ENCODE peak calls at places on chromosome 21, in four cellular contexts. R is GM23248, J is PC-3, O is OCI-LY7. K is an unnamed sample.

GRCh38 chr21:44444286-44444931 is 10.9 kb upstream of the LRRC3 start:
- DNase-seq in R (no peak), J (no peak), O (peak; percentile 10), K (no peak)

GRCh38 chr21:17578162-17578561 is 34.5 kb downstream of the BTG3 start:
- DNase-seq in R (no peak), J (no peak), O (no peak), K (no peak)

GRCh38 chr21:31647650-31648049 is 11.8 kb upstream of the SOD1 start:
- DNase-seq in R (no peak), J (no peak), O (peak; percentile 54), K (peak; percentile 42)

GRCh38 chr21:33022828-33023573 is 2.7 kb upstream of the OLIG2 start:
- DNase-seq in R (no peak), J (no peak), O (no peak), K (no peak)

GRCh38 chr21:20617130-20617529 is 381.1 kb upstream of the NCAM2 start:
- DNase-seq in R (no peak), J (no peak), O (no peak), K (no peak)

GRCh38 chr21:32001390-32001789 is 128.6 kb downstream of the HUNK start:
- DNase-seq in R (no peak), J (no peak), O (no peak), K (no peak)

GRCh38 chr21:23016617-23017016 is 2018.4 kb downstream of the NCAM2 start:
- DNase-seq in R (no peak), J (peak; percentile 62), O (no peak), K (peak; percentile 38)

GRCh38 chr21:30582850-30583249 is 7.3 kb downstream of the KRTAP22-2 start:
- DNase-seq in R (no peak), J (no peak), O (no peak), K (no peak)

GRCh38 chr21:43975469-43976098 is 36.5 kb upstream of the TRAPPC10 start:
- DNase-seq in R (peak; percentile 74), J (peak; percentile 78), O (peak; percentile 71), K (peak; percentile 86)

GRCh38 chr21:44900559-44901251 is 20.0 kb downstream of the ITGB2 start:
- DNase-seq in R (no peak), J (no peak), O (no peak), K (no peak)

GRCh38 chr21:29829514-29830255 is 110.1 kb downstream of the GRIK1 start:
- DNase-seq in R (no peak), J (no peak), O (no peak), K (no peak)

GRCh38 chr21:43717967-43718871 is 710 bp upstream of the PDXK start:
- DNase-seq in R (no peak), J (no peak), O (no peak), K (peak; percentile 24)

GRCh38 chr21:37808261-37808660 is 108.0 kb downstream of the KCNJ6 start:
- DNase-seq in R (peak; percentile 18), J (no peak), O (no peak), K (no peak)

GRCh38 chr21:43721225-43721605 is 2.3 kb downstream of the PDXK start:
- DNase-seq in R (no peak), J (no peak), O (no peak), K (no peak)

GRCh38 chr21:45067462-45068285 is 6.7 kb upstream of the ADARB1 start:
- DNase-seq in R (no peak), J (no peak), O (no peak), K (no peak)

GRCh38 chr21:33071878-33072306 is 2.0 kb downstream of the OLIG1 start:
- DNase-seq in R (peak; percentile 31), J (no peak), O (no peak), K (peak; percentile 66)

GRCh38 chr21:27647401-27647800 is 680.5 kb upstream of the ADAMTS5 start:
- DNase-seq in R (peak; percentile 9), J (no peak), O (no peak), K (no peak)

GRCh38 chr21:42744520-42745445 is 91.4 kb downstream of the PDE9A start:
- DNase-seq in R (no peak), J (no peak), O (no peak), K (no peak)

DNA sequence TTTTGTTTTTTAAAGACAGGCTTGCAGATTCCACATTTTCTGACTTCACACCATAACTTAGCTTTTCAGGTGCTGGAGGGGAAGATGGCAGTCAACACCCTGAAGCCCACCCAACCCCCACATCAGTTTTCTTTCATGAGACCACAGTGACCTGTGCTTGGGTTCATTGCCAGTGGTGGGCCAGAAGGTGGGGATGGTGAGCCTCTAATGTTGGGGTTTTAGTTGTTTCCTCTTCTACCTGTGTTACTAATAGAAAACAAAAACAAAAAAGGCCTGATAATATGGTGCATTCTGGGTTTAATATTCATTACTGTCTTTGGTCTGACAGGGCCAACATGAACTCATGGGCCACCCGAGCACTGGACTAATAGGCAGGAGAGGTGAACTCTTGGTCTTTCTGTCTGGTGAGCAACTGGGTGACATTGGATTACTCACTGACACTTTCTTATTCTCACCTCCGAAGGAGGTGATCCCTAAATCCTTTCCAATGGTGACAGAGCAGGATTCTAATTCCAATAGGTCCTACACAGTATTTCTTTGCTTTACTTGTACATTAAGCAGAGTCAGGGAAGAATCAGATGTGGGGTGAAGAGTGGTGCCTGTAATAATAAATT is 132.8 kb downstream of the CLIC6 start:
- DNase-seq in R (no peak), J (peak; percentile 30), O (peak; percentile 48), K (peak; percentile 69)
- H3K27ac ChIP-seq in R (peak overlapping the region; percentile 87), J (no peak overlapping the region), O (no peak overlapping the region), K (no peak overlapping the region)

GRCh38 chr21:26495283-26495849 is 77.7 kb downstream of the CYYR1 start:
- DNase-seq in R (no peak), J (no peak), O (no peak), K (no peak)

GRCh38 chr21:26501622-26502021 is 71.5 kb downstream of the CYYR1 start:
- DNase-seq in R (no peak), J (no peak), O (no peak), K (no peak)

DNA sequence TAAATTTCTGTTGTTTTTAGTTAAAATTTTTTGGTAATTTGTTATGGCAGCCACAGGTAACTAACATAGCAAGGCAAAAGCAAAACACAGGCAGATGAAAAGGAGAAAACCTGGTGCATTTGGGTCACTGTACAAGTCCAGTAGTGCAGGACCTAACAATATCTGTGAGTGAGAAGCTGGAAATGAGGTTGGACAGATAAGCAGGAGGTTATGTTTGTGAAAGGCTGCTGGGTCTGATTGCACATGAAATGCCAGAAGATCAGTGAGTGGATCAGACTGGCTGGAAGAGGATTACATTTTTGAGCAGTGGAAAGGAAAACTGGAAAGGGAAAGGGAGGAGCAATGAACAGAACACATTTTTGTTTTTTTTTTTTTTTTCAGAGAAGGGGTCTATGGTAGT is 73.6 kb downstream of the CYYR1 start:
- DNase-seq in R (no peak), J (no peak), O (no peak), K (no peak)
- TF ChIP-seq EZH2phosphoT487 in R (no peak), J (no peak), O (no peak), K (no peak)

DNA sequence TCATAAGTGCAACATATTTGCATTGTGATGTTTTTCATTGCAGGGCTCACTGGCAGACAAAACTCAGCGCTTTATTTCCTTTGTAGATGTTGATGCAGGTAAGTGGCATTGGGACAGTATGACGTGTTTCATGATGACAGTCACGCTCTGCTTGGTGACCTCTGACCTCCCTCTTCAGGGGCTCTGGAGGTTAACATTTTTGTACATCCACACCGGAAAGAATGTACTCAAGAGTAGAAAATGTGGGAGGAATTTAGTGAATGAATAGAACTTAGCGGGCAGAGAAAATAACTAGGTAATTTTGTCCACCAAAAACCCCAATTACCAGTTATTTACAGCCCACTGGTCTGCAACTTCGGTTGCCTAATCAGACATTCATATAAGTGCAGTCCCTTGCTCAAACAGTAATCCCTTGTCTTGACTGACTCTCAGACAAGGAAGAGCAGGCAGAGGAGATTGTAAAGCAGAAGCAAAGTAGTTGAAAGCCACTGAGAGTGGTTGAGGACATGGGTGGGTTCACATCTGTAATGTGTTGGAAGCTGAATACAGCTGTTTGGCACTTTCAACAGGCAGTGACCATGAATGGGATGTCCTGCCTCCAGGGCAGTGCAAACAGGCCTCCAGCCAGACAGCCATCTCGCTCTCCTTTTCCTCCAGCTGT is 189.0 kb downstream of the NRIP1 start:
- DNase-seq in R (no peak), J (no peak), O (no peak), K (no peak)
- H3K27ac ChIP-seq in R (no peak overlapping the region), J (peak overlapping the region; percentile 94), O (no peak overlapping the region), K (no peak overlapping the region)

DNA sequence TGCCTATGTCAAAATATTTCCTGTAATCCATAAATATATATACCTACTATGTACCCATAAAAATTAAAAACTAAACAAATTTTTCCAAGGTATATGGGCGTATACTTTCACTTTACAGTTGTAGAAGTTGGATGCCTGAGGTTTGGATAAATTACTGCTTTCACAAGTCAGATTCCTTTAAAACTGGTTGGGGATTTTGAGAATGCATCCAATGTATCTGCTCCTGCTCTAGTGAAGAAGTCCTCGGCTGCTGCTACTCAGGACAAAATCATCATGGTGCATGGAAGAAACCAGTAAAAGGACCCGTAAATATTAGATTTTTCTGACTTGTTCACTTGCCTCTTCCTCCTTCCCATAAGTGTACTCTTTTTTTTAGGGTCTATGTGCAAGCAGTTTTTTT is 841.1 kb downstream of the USP25 start:
- DNase-seq in R (no peak), J (no peak), O (no peak), K (no peak)
- TF ChIP-seq EZH2phosphoT487 in R (no peak), J (no peak), O (no peak), K (no peak)

GRCh38 chr21:34180826-34181359 is 107.5 kb downstream of the MRPS6 start:
- DNase-seq in R (no peak), J (no peak), O (no peak), K (no peak)
- H3K27ac ChIP-seq in R (no peak overlapping the region), J (no peak overlapping the region), O (no peak overlapping the region), K (no peak overlapping the region)

DNA sequence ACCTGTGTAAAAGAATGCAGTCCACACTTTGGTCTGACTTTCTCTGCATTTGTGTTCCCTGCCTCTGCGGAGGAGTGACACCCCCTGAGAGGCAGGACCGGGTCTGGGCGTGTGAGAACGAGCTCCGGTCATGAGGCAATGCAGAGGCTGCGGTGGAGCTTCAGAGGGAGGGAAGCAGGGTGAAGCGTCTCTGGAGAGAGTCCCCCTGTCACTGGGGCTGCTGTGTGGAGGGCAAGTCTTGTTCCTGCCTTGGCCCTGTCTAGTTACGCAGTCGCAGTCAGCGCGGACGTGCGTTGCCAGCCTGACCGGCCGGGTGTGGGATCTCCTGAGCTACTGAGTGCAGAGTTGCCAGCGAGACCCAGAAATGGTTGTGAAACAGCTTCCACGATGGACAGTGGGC is 48.5 kb downstream of the BACE2 start:
- DNase-seq in R (no peak), J (no peak), O (no peak), K (no peak)
- TF ChIP-seq EZH2phosphoT487 in R (no peak), J (no peak), O (no peak), K (no peak)

GRCh38 chr21:39016740-39017315 is 166.4 kb downstream of the PSMG1 start:
- DNase-seq in R (no peak), J (no peak), O (peak; percentile 85), K (peak; percentile 63)

GRCh38 chr21:39011911-39012310 is 171.3 kb downstream of the PSMG1 start:
- DNase-seq in R (no peak), J (no peak), O (no peak), K (no peak)

GRCh38 chr21:39010629-39011404 is 172.4 kb downstream of the PSMG1 start:
- DNase-seq in R (no peak), J (no peak), O (no peak), K (no peak)

GRCh38 chr21:39012314-39013230 is 170.7 kb downstream of the PSMG1 start:
- DNase-seq in R (no peak), J (no peak), O (no peak), K (no peak)

GRCh38 chr21:39014751-39015150 is 168.5 kb downstream of the PSMG1 start:
- DNase-seq in R (peak; percentile 96), J (peak; percentile 93), O (no peak), K (no peak)
- H3K27ac ChIP-seq in R (peak overlapping the region; percentile 76), J (peak overlapping the region; percentile 53), O (no peak overlapping the region), K (no peak overlapping the region)

GRCh38 chr21:39788383-39788782 is 43.4 kb downstream of the IGSF5 start:
- DNase-seq in R (peak; percentile 48), J (peak; percentile 89), O (no peak), K (peak; percentile 51)
- TF ChIP-seq EZH2phosphoT487 in R (no peak), J (no peak), O (no peak), K (no peak)

GRCh38 chr21:41479686-41480085 is 28.3 kb downstream of the TMPRSS2 start:
- DNase-seq in R (no peak), J (no peak), O (no peak), K (no peak)
- H3K27ac ChIP-seq in R (no peak overlapping the region), J (no peak overlapping the region), O (no peak overlapping the region), K (no peak overlapping the region)